ENCODE peak calls at places on chromosomes 12 and 14, in five cellular contexts. One of them, this sample, is unnamed.

GRCh38 chr14:35438910-35439713 is 34.6 kb upstream of the NFKBIA start:
- DNase-seq in cardiac fibroblast: peak; percentile 22
- DNase-seq in hepatocyte: no peak
- DNase-seq in mucosa of descending colon: no peak
- DNase-seq in progenitor cell of endocrine pancreas: no peak
- DNase-seq in this sample: no peak

GRCh38 chr14:72546359-72547035 is 347.4 kb downstream of the DPF3 start:
- DNase-seq in cardiac fibroblast: no peak
- DNase-seq in hepatocyte: no peak
- DNase-seq in mucosa of descending colon: no peak
- DNase-seq in progenitor cell of endocrine pancreas: no peak
- DNase-seq in this sample: no peak

GRCh38 chr12:91555981-91556380 is 373.4 kb upstream of the DCN start:
- DNase-seq in cardiac fibroblast: no peak
- DNase-seq in hepatocyte: no peak
- DNase-seq in mucosa of descending colon: no peak
- DNase-seq in progenitor cell of endocrine pancreas: no peak
- DNase-seq in this sample: no peak

GRCh38 chr12:123989168-123989567 is 16.2 kb downstream of the ZNF664 start:
- DNase-seq in cardiac fibroblast: no peak
- DNase-seq in hepatocyte: no peak
- DNase-seq in mucosa of descending colon: no peak
- DNase-seq in progenitor cell of endocrine pancreas: no peak
- DNase-seq in this sample: no peak

GRCh38 chr14:49363926-49364751 is 222.0 kb downstream of the RPS29 start:
- DNase-seq in cardiac fibroblast: no peak
- DNase-seq in hepatocyte: no peak
- DNase-seq in mucosa of descending colon: no peak
- DNase-seq in progenitor cell of endocrine pancreas: no peak
- DNase-seq in this sample: no peak

GRCh38 chr12:124233041-124233836 is 61.7 kb upstream of the RFLNA start:
- DNase-seq in cardiac fibroblast: peak; percentile 96
- DNase-seq in hepatocyte: peak; percentile 65
- DNase-seq in mucosa of descending colon: no peak
- DNase-seq in progenitor cell of endocrine pancreas: no peak
- DNase-seq in this sample: peak; percentile 81

GRCh38 chr14:44897844-44898151 is 63.9 kb downstream of the KLHL28 start:
- DNase-seq in cardiac fibroblast: no peak
- DNase-seq in hepatocyte: no peak
- DNase-seq in mucosa of descending colon: no peak
- DNase-seq in progenitor cell of endocrine pancreas: no peak
- DNase-seq in this sample: peak; percentile 50

GRCh38 chr14:93939304-93940229 is 12.4 kb downstream of the FAM181A start:
- DNase-seq in cardiac fibroblast: peak; percentile 67
- DNase-seq in hepatocyte: peak; percentile 90
- DNase-seq in mucosa of descending colon: peak; percentile 85
- DNase-seq in progenitor cell of endocrine pancreas: peak; percentile 91
- DNase-seq in this sample: peak; percentile 32

GRCh38 chr12:57611116-57611809 is at the start of gene ARHGEF25:
- DNase-seq in cardiac fibroblast: peak; percentile 65
- DNase-seq in hepatocyte: peak; percentile 78
- DNase-seq in mucosa of descending colon: peak; percentile 73
- DNase-seq in progenitor cell of endocrine pancreas: peak; percentile 46
- DNase-seq in this sample: no peak

GRCh38 chr12:93873561-93873960 is 196.4 kb downstream of the CRADD start:
- DNase-seq in cardiac fibroblast: no peak
- DNase-seq in hepatocyte: no peak
- DNase-seq in mucosa of descending colon: no peak
- DNase-seq in progenitor cell of endocrine pancreas: no peak
- DNase-seq in this sample: no peak

GRCh38 chr14:64209428-64210165 is 84.6 kb downstream of the ESR2 start:
- DNase-seq in cardiac fibroblast: peak; percentile 69
- DNase-seq in hepatocyte: no peak
- DNase-seq in mucosa of descending colon: no peak
- DNase-seq in progenitor cell of endocrine pancreas: no peak
- DNase-seq in this sample: no peak

GRCh38 chr14:99716091-99716849 is 32.2 kb downstream of the CYP46A1 start:
- DNase-seq in cardiac fibroblast: no peak
- DNase-seq in hepatocyte: peak; percentile 1
- DNase-seq in mucosa of descending colon: no peak
- DNase-seq in progenitor cell of endocrine pancreas: no peak
- DNase-seq in this sample: no peak

GRCh38 chr12:123602651-123603195 is 824 bp downstream of the DDX55 start:
- DNase-seq in cardiac fibroblast: peak; percentile 13
- DNase-seq in hepatocyte: peak; percentile 20
- DNase-seq in mucosa of descending colon: no peak
- DNase-seq in progenitor cell of endocrine pancreas: no peak
- DNase-seq in this sample: no peak

GRCh38 chr14:103122578-103123127 is 608 bp upstream of the TNFAIP2 start:
- DNase-seq in cardiac fibroblast: no peak
- DNase-seq in hepatocyte: no peak
- DNase-seq in mucosa of descending colon: peak; percentile 58
- DNase-seq in progenitor cell of endocrine pancreas: no peak
- DNase-seq in this sample: no peak

GRCh38 chr12:90741611-90742010 is 213.4 kb downstream of the CCER1 start:
- DNase-seq in cardiac fibroblast: no peak
- DNase-seq in hepatocyte: no peak
- DNase-seq in mucosa of descending colon: no peak
- DNase-seq in progenitor cell of endocrine pancreas: no peak
- DNase-seq in this sample: no peak

GRCh38 chr14:103061482-103061976 is 4.2 kb upstream of the CDC42BPB start:
- DNase-seq in cardiac fibroblast: no peak
- DNase-seq in hepatocyte: no peak
- DNase-seq in mucosa of descending colon: no peak
- DNase-seq in progenitor cell of endocrine pancreas: no peak
- DNase-seq in this sample: no peak

GRCh38 chr14:60188115-60188514 is 22.9 kb upstream of the DHRS7 start:
- DNase-seq in cardiac fibroblast: peak; percentile 18
- DNase-seq in hepatocyte: no peak
- DNase-seq in mucosa of descending colon: no peak
- DNase-seq in progenitor cell of endocrine pancreas: no peak
- DNase-seq in this sample: no peak

GRCh38 chr12:103780992-103781391 is 60.0 kb downstream of the NT5DC3 start:
- DNase-seq in cardiac fibroblast: no peak
- DNase-seq in hepatocyte: no peak
- DNase-seq in mucosa of descending colon: no peak
- DNase-seq in progenitor cell of endocrine pancreas: no peak
- DNase-seq in this sample: no peak

GRCh38 chr12:93970892-93971688 is 177.3 kb upstream of the PLXNC1 start:
- DNase-seq in cardiac fibroblast: no peak
- DNase-seq in hepatocyte: no peak
- DNase-seq in mucosa of descending colon: no peak
- DNase-seq in progenitor cell of endocrine pancreas: no peak
- DNase-seq in this sample: peak; percentile 26

GRCh38 chr14:32932921-32933622 is 5.6 kb upstream of the NPAS3 start:
- DNase-seq in cardiac fibroblast: no peak
- DNase-seq in hepatocyte: no peak
- DNase-seq in mucosa of descending colon: peak; percentile 42
- DNase-seq in progenitor cell of endocrine pancreas: peak; percentile 37
- DNase-seq in this sample: no peak

GRCh38 chr14:32934891-32935633 is 3.6 kb upstream of the NPAS3 start:
- DNase-seq in cardiac fibroblast: no peak
- DNase-seq in hepatocyte: no peak
- DNase-seq in mucosa of descending colon: no peak
- DNase-seq in progenitor cell of endocrine pancreas: no peak
- DNase-seq in this sample: no peak

GRCh38 chr14:32933943-32934890 is 4.5 kb upstream of the NPAS3 start:
- DNase-seq in cardiac fibroblast: peak; percentile 35
- DNase-seq in hepatocyte: peak; percentile 45
- DNase-seq in mucosa of descending colon: no peak
- DNase-seq in progenitor cell of endocrine pancreas: peak; percentile 29
- DNase-seq in this sample: no peak

GRCh38 chr14:32932302-32932920 is 6.3 kb upstream of the NPAS3 start:
- DNase-seq in cardiac fibroblast: no peak
- DNase-seq in hepatocyte: no peak
- DNase-seq in mucosa of descending colon: no peak
- DNase-seq in progenitor cell of endocrine pancreas: no peak
- DNase-seq in this sample: no peak

DNA sequence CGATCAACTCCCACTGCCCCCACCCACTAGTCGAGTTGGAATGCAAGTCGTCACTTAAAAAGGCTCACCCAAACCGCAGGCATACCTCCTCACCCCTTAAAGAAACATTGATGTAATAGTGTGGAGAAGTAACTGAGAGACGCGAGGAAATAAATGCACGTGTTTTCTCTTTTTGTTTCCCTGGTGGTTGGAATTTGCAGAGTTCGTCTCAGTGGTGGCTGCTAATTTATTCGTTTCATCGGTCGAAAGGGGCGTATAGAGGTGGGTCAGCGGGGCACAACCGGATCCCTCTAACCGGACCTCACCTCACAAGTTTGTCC is 5.1 kb upstream of the NPAS3 start:
- DNase-seq in cardiac fibroblast: peak; percentile 23
- DNase-seq in hepatocyte: no peak
- DNase-seq in mucosa of descending colon: no peak
- DNase-seq in progenitor cell of endocrine pancreas: no peak
- DNase-seq in this sample: peak; percentile 38
- TF ChIP-seq CTCF in cardiac fibroblast: peak; percentile 27
- TF ChIP-seq CTCF in hepatocyte: peak; percentile 27
- TF ChIP-seq CTCF in mucosa of descending colon: no peak
- TF ChIP-seq CTCF in progenitor cell of endocrine pancreas: peak; percentile 39
- TF ChIP-seq CTCF in this sample: peak; percentile 62

GRCh38 chr12:127363392-127363791 is 903.6 kb upstream of the TMEM132C start:
- DNase-seq in cardiac fibroblast: no peak
- DNase-seq in hepatocyte: no peak
- DNase-seq in mucosa of descending colon: no peak
- DNase-seq in progenitor cell of endocrine pancreas: no peak
- DNase-seq in this sample: peak; percentile 6
- TF ChIP-seq CTCF in cardiac fibroblast: peak; percentile 61
- TF ChIP-seq CTCF in hepatocyte: no peak
- TF ChIP-seq CTCF in mucosa of descending colon: no peak
- TF ChIP-seq CTCF in progenitor cell of endocrine pancreas: peak; percentile 30
- TF ChIP-seq CTCF in this sample: peak; percentile 74

DNA sequence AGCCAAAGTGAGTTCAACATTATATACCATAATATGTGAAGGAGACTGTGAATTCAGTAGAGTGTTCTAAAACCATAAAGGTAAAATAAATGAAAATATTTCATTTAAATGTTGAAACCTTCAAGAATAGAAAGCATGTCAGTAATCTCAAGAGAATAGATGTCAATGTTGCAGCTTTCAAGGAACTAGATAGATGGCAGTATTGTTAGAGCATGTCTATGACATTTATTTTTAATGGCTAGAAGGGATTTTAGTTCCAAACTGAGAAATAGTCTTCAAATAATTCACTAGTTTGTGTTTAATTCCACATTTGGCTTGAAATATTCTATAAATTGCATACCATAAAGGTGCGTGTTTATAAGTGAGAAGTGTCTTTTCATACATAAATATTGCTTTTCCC is 326.5 kb downstream of the FLRT2 start:
- DNase-seq in cardiac fibroblast: no peak
- DNase-seq in hepatocyte: no peak
- DNase-seq in mucosa of descending colon: no peak
- DNase-seq in progenitor cell of endocrine pancreas: no peak
- DNase-seq in this sample: no peak
- TF ChIP-seq CTCF in cardiac fibroblast: no peak
- TF ChIP-seq CTCF in hepatocyte: peak; percentile 45
- TF ChIP-seq CTCF in mucosa of descending colon: no peak
- TF ChIP-seq CTCF in progenitor cell of endocrine pancreas: peak; percentile 9
- TF ChIP-seq CTCF in this sample: peak; percentile 28

GRCh38 chr12:64390275-64390851 is at the start of gene C12orf56:
- DNase-seq in cardiac fibroblast: peak; percentile 13
- DNase-seq in hepatocyte: peak; percentile 42
- DNase-seq in mucosa of descending colon: no peak
- DNase-seq in progenitor cell of endocrine pancreas: no peak
- DNase-seq in this sample: no peak
- TF ChIP-seq CTCF in cardiac fibroblast: no peak
- TF ChIP-seq CTCF in hepatocyte: no peak
- TF ChIP-seq CTCF in mucosa of descending colon: no peak
- TF ChIP-seq CTCF in progenitor cell of endocrine pancreas: no peak
- TF ChIP-seq CTCF in this sample: no peak

GRCh38 chr12:129067482-129067881 is 214.2 kb downstream of the GLT1D1 start:
- DNase-seq in cardiac fibroblast: no peak
- DNase-seq in hepatocyte: peak; percentile 41
- DNase-seq in mucosa of descending colon: no peak
- DNase-seq in progenitor cell of endocrine pancreas: no peak
- DNase-seq in this sample: no peak
- TF ChIP-seq CTCF in cardiac fibroblast: no peak
- TF ChIP-seq CTCF in hepatocyte: peak; percentile 27
- TF ChIP-seq CTCF in mucosa of descending colon: no peak
- TF ChIP-seq CTCF in progenitor cell of endocrine pancreas: peak; percentile 32
- TF ChIP-seq CTCF in this sample: no peak

GRCh38 chr12:116266220-116266619 is 11.3 kb downstream of the MED13L start:
- DNase-seq in cardiac fibroblast: peak; percentile 25
- DNase-seq in hepatocyte: peak; percentile 22
- DNase-seq in mucosa of descending colon: no peak
- DNase-seq in progenitor cell of endocrine pancreas: no peak
- DNase-seq in this sample: peak; percentile 38
- TF ChIP-seq CTCF in cardiac fibroblast: peak; percentile 16
- TF ChIP-seq CTCF in hepatocyte: peak; percentile 16
- TF ChIP-seq CTCF in mucosa of descending colon: no peak
- TF ChIP-seq CTCF in progenitor cell of endocrine pancreas: no peak
- TF ChIP-seq CTCF in this sample: no peak

GRCh38 chr14:77068515-77069200 is 29.4 kb upstream of the CIPC start:
- DNase-seq in cardiac fibroblast: no peak
- DNase-seq in hepatocyte: no peak
- DNase-seq in mucosa of descending colon: no peak
- DNase-seq in progenitor cell of endocrine pancreas: no peak
- DNase-seq in this sample: no peak
- TF ChIP-seq CTCF in cardiac fibroblast: no peak
- TF ChIP-seq CTCF in hepatocyte: no peak
- TF ChIP-seq CTCF in mucosa of descending colon: no peak
- TF ChIP-seq CTCF in progenitor cell of endocrine pancreas: no peak
- TF ChIP-seq CTCF in this sample: peak; percentile 45

GRCh38 chr12:83197483-83197914 is 510.8 kb downstream of the TMTC2 start:
- DNase-seq in cardiac fibroblast: no peak
- DNase-seq in hepatocyte: no peak
- DNase-seq in mucosa of descending colon: no peak
- DNase-seq in progenitor cell of endocrine pancreas: no peak
- DNase-seq in this sample: no peak
- TF ChIP-seq CTCF in cardiac fibroblast: no peak
- TF ChIP-seq CTCF in hepatocyte: no peak
- TF ChIP-seq CTCF in mucosa of descending colon: no peak
- TF ChIP-seq CTCF in progenitor cell of endocrine pancreas: no peak
- TF ChIP-seq CTCF in this sample: no peak

DNA sequence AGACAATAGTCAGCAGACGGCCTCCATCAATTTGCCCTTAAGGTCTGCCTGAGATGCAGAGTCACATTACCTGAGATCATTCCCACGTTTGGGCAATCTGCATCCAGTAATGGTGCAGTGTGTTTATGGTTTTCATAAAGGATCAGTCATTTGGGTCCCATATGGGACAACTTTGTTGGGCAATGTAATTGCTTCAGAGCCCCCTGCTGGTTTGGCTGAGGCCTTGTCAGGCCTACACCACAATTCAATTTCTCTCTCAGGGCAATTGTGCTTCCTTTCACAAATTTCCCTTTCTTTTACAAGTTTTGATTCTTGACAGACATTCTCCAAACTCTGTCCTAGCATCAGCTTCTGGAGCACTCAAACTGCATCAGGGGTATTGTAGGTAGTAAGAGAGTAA is 191.2 kb upstream of the SSTR1 start:
- DNase-seq in cardiac fibroblast: no peak
- DNase-seq in hepatocyte: no peak
- DNase-seq in mucosa of descending colon: no peak
- DNase-seq in progenitor cell of endocrine pancreas: no peak
- DNase-seq in this sample: no peak
- TF ChIP-seq CTCF in cardiac fibroblast: peak; percentile 23
- TF ChIP-seq CTCF in hepatocyte: peak; percentile 3
- TF ChIP-seq CTCF in mucosa of descending colon: no peak
- TF ChIP-seq CTCF in progenitor cell of endocrine pancreas: peak; percentile 37
- TF ChIP-seq CTCF in this sample: peak; percentile 71